ENCODE peak calls at places on chromosomes 4 and X, in five cellular contexts. T is NCI-H1092, W is body of pancreas, A is natural killer cell, J is iPS-NIHi11. B is an unnamed sample.

GRCh38 chr4:170190265-170190664 is 100.5 kb upstream of the AADAT start:
- DNase-seq in T (no peak), W (no peak), A (no peak), J (no peak), B (no peak)

GRCh38 chr4:155342142-155342541 is 34.6 kb downstream of the MAP9 start:
- DNase-seq in T (no peak), W (no peak), A (no peak), J (no peak), B (no peak)

GRCh38 chr4:180695851-180696250 is 1547.4 kb upstream of the TENM3 start:
- DNase-seq in T (no peak), W (no peak), A (no peak), J (no peak), B (no peak)

GRCh38 chr4:6134612-6135220 is 65.6 kb downstream of the JAKMIP1 start:
- DNase-seq in T (no peak), W (no peak), A (peak; percentile 28), J (no peak), B (no peak)

GRCh38 chr4:68011684-68012083 is 48.4 kb upstream of the TMPRSS11A start:
- DNase-seq in T (no peak), W (no peak), A (no peak), J (no peak), B (no peak)

GRCh38 chr4:83625807-83626206 is 89.9 kb downstream of the GPAT3 start:
- DNase-seq in T (no peak), W (no peak), A (no peak), J (no peak), B (no peak)

GRCh38 chrX:8726031-8726652 is 5.8 kb downstream of the ANOS1 start:
- DNase-seq in T (peak; percentile 84), W (no peak), A (no peak), J (no peak), B (no peak)

GRCh38 chrX:138756234-138756633 is 44.7 kb upstream of the FGF13 start:
- DNase-seq in T (no peak), W (peak; percentile 5), A (no peak), J (peak; percentile 48), B (no peak)

GRCh38 chr4:132123870-132124623 is 1025.0 kb upstream of the PCDH10 start:
- DNase-seq in T (no peak), W (peak; percentile 9), A (no peak), J (no peak), B (no peak)

GRCh38 chr4:178471385-178471784 is 1029.1 kb upstream of the AGA start:
- DNase-seq in T (no peak), W (no peak), A (no peak), J (peak; percentile 14), B (no peak)

GRCh38 chr4:176123710-176124407 is 58.2 kb downstream of the WDR17 start:
- DNase-seq in T (no peak), W (peak; percentile 50), A (no peak), J (peak; percentile 37), B (no peak)

GRCh38 chr4:6641971-6642320 is 1.5 kb downstream of the MRFAP1 start:
- DNase-seq in T (no peak), W (no peak), A (no peak), J (no peak), B (no peak)

GRCh38 chrX:129777218-129777768 is 2.5 kb upstream of the SASH3 start:
- DNase-seq in T (no peak), W (peak; percentile 53), A (peak; percentile 65), J (no peak), B (no peak)

GRCh38 chrX:24030597-24030996 is 3.6 kb upstream of the KLHL15 start:
- DNase-seq in T (no peak), W (no peak), A (no peak), J (no peak), B (no peak)

GRCh38 chr4:155796031-155796430 is 37.2 kb downstream of the GUCY1B1 start:
- DNase-seq in T (no peak), W (no peak), A (no peak), J (peak; percentile 37), B (no peak)

GRCh38 chrX:150913511-150913910 is 15.0 kb upstream of the CD99L2 start:
- DNase-seq in T (no peak), W (no peak), A (no peak), J (no peak), B (no peak)